ENCODE peak calls at places on chromosomes 5 and 9, in five cellular contexts. One of them, this sample, is unnamed.

GRCh38 chr9:128065907-128066712 is 1.0 kb downstream of the NAIF1 start:
- DNase-seq in thyroid gland: no peak
- DNase-seq in pancreas: peak
- DNase-seq in endothelial cell of umbilical vein: no peak
- DNase-seq in colonic mucosa: no peak
- DNase-seq in this sample: peak

GRCh38 chr9:3507395-3508077 is 18.3 kb downstream of the RFX3 start:
- DNase-seq in thyroid gland: no peak
- DNase-seq in pancreas: no peak
- DNase-seq in endothelial cell of umbilical vein: no peak
- DNase-seq in colonic mucosa: no peak
- DNase-seq in this sample: no peak

GRCh38 chr5:56075361-56075760 is 80.6 kb upstream of the IL6ST start:
- DNase-seq in thyroid gland: peak
- DNase-seq in pancreas: no peak
- DNase-seq in endothelial cell of umbilical vein: peak
- DNase-seq in colonic mucosa: no peak
- DNase-seq in this sample: peak

GRCh38 chr9:104269996-104270963 is 176.2 kb downstream of the SMC2 start:
- DNase-seq in thyroid gland: no peak
- DNase-seq in pancreas: no peak
- DNase-seq in endothelial cell of umbilical vein: no peak
- DNase-seq in colonic mucosa: no peak
- DNase-seq in this sample: no peak

GRCh38 chr9:130448035-130448624 is 3.4 kb downstream of the ASS1 start:
- DNase-seq in thyroid gland: no peak
- DNase-seq in pancreas: peak
- DNase-seq in endothelial cell of umbilical vein: no peak
- DNase-seq in colonic mucosa: no peak
- DNase-seq in this sample: no peak

GRCh38 chr9:132791699-132792240 is 86.3 kb downstream of the AK8 start:
- DNase-seq in thyroid gland: no peak
- DNase-seq in pancreas: no peak
- DNase-seq in endothelial cell of umbilical vein: no peak
- DNase-seq in colonic mucosa: no peak
- DNase-seq in this sample: no peak

GRCh38 chr5:79795764-79796398 is 106.2 kb downstream of the CMYA5 start:
- DNase-seq in thyroid gland: peak
- DNase-seq in pancreas: peak
- DNase-seq in endothelial cell of umbilical vein: no peak
- DNase-seq in colonic mucosa: no peak
- DNase-seq in this sample: peak

GRCh38 chr9:18604971-18605370 is 131.0 kb downstream of the ADAMTSL1 start:
- DNase-seq in thyroid gland: no peak
- DNase-seq in pancreas: no peak
- DNase-seq in endothelial cell of umbilical vein: no peak
- DNase-seq in colonic mucosa: no peak
- DNase-seq in this sample: no peak

GRCh38 chr9:99720455-99721050 is 101.1 kb upstream of the NR4A3 start:
- DNase-seq in thyroid gland: peak
- DNase-seq in pancreas: no peak
- DNase-seq in endothelial cell of umbilical vein: no peak
- DNase-seq in colonic mucosa: no peak
- DNase-seq in this sample: no peak

GRCh38 chr5:113678924-113679575 is 165.6 kb downstream of the YTHDC2 start:
- DNase-seq in thyroid gland: peak
- DNase-seq in pancreas: no peak
- DNase-seq in endothelial cell of umbilical vein: peak
- DNase-seq in colonic mucosa: peak
- DNase-seq in this sample: no peak

GRCh38 chr9:34654317-34655083 is 2.5 kb downstream of the IL11RA start:
- DNase-seq in thyroid gland: peak
- DNase-seq in pancreas: peak
- DNase-seq in endothelial cell of umbilical vein: peak
- DNase-seq in colonic mucosa: peak
- DNase-seq in this sample: peak

GRCh38 chr5:124052201-124052600 is 540.2 kb downstream of the CSNK1G3 start:
- DNase-seq in thyroid gland: no peak
- DNase-seq in pancreas: no peak
- DNase-seq in endothelial cell of umbilical vein: no peak
- DNase-seq in colonic mucosa: no peak
- DNase-seq in this sample: no peak

GRCh38 chr5:113378960-113379541 is 55.7 kb downstream of the TSSK1B start:
- DNase-seq in thyroid gland: peak
- DNase-seq in pancreas: peak
- DNase-seq in endothelial cell of umbilical vein: peak
- DNase-seq in colonic mucosa: peak
- DNase-seq in this sample: peak

GRCh38 chr9:79196606-79197005 is 375.2 kb upstream of the TLE4 start:
- DNase-seq in thyroid gland: no peak
- DNase-seq in pancreas: no peak
- DNase-seq in endothelial cell of umbilical vein: no peak
- DNase-seq in colonic mucosa: no peak
- DNase-seq in this sample: no peak

GRCh38 chr9:127124091-127124490 is 1.7 kb upstream of the ANGPTL2 start:
- DNase-seq in thyroid gland: no peak
- DNase-seq in pancreas: no peak
- DNase-seq in endothelial cell of umbilical vein: no peak
- DNase-seq in colonic mucosa: no peak
- DNase-seq in this sample: no peak

GRCh38 chr5:137730331-137730730 is 5.6 kb downstream of the KLHL3 start:
- DNase-seq in thyroid gland: no peak
- DNase-seq in pancreas: no peak
- DNase-seq in endothelial cell of umbilical vein: no peak
- DNase-seq in colonic mucosa: no peak
- DNase-seq in this sample: no peak

GRCh38 chr5:149675467-149676201 is 54.5 kb upstream of the PPARGC1B start:
- DNase-seq in thyroid gland: no peak
- DNase-seq in pancreas: no peak
- DNase-seq in endothelial cell of umbilical vein: peak
- DNase-seq in colonic mucosa: peak
- DNase-seq in this sample: no peak

GRCh38 chr9:33988219-33988890 is 60.3 kb downstream of the UBAP2 start:
- DNase-seq in thyroid gland: no peak
- DNase-seq in pancreas: no peak
- DNase-seq in endothelial cell of umbilical vein: no peak
- DNase-seq in colonic mucosa: no peak
- DNase-seq in this sample: no peak

GRCh38 chr5:142118421-142118686 is 9.8 kb downstream of the NDFIP1 start:
- DNase-seq in thyroid gland: no peak
- DNase-seq in pancreas: no peak
- DNase-seq in endothelial cell of umbilical vein: no peak
- DNase-seq in colonic mucosa: no peak
- DNase-seq in this sample: no peak

GRCh38 chr5:158727771-158728311 is 371.9 kb downstream of the EBF1 start:
- DNase-seq in thyroid gland: peak
- DNase-seq in pancreas: no peak
- DNase-seq in endothelial cell of umbilical vein: peak
- DNase-seq in colonic mucosa: no peak
- DNase-seq in this sample: peak

GRCh38 chr9:106745876-106746275 is 117.1 kb upstream of the ZNF462 start:
- DNase-seq in thyroid gland: no peak
- DNase-seq in pancreas: no peak
- DNase-seq in endothelial cell of umbilical vein: no peak
- DNase-seq in colonic mucosa: no peak
- DNase-seq in this sample: no peak

GRCh38 chr9:126295516-126295915 is 31.1 kb upstream of the MVB12B start:
- DNase-seq in thyroid gland: no peak
- DNase-seq in pancreas: no peak
- DNase-seq in endothelial cell of umbilical vein: no peak
- DNase-seq in colonic mucosa: peak
- DNase-seq in this sample: no peak

GRCh38 chr5:40679998-40680681 is 425 bp downstream of the PTGER4 start:
- DNase-seq in thyroid gland: peak
- DNase-seq in pancreas: peak
- DNase-seq in endothelial cell of umbilical vein: no peak
- DNase-seq in colonic mucosa: peak
- DNase-seq in this sample: no peak

GRCh38 chr9:116469128-116469527 is 218.0 kb upstream of the TRIM32 start:
- DNase-seq in thyroid gland: no peak
- DNase-seq in pancreas: no peak
- DNase-seq in endothelial cell of umbilical vein: no peak
- DNase-seq in colonic mucosa: no peak
- DNase-seq in this sample: no peak

GRCh38 chr5:174323878-174324281 is 278.4 kb downstream of the NSG2 start:
- DNase-seq in thyroid gland: peak
- DNase-seq in pancreas: peak
- DNase-seq in endothelial cell of umbilical vein: no peak
- DNase-seq in colonic mucosa: no peak
- DNase-seq in this sample: no peak

GRCh38 chr9:93642961-93643360 is 66.6 kb downstream of the PHF2 start:
- DNase-seq in thyroid gland: no peak
- DNase-seq in pancreas: no peak
- DNase-seq in endothelial cell of umbilical vein: no peak
- DNase-seq in colonic mucosa: no peak
- DNase-seq in this sample: peak

GRCh38 chr5:96963267-96963666 is 27.4 kb downstream of the LNPEP start:
- DNase-seq in thyroid gland: peak
- DNase-seq in pancreas: no peak
- DNase-seq in endothelial cell of umbilical vein: peak
- DNase-seq in colonic mucosa: peak
- DNase-seq in this sample: no peak

GRCh38 chr5:106116682-106117081 is 1554.1 kb downstream of the EFNA5 start:
- DNase-seq in thyroid gland: no peak
- DNase-seq in pancreas: no peak
- DNase-seq in endothelial cell of umbilical vein: no peak
- DNase-seq in colonic mucosa: no peak
- DNase-seq in this sample: no peak

GRCh38 chr5:32163053-32163452 is 11.1 kb downstream of the GOLPH3 start:
- DNase-seq in thyroid gland: no peak
- DNase-seq in pancreas: no peak
- DNase-seq in endothelial cell of umbilical vein: no peak
- DNase-seq in colonic mucosa: no peak
- DNase-seq in this sample: no peak

GRCh38 chr9:107685901-107686300 is 196.3 kb upstream of the KLF4 start:
- DNase-seq in thyroid gland: no peak
- DNase-seq in pancreas: no peak
- DNase-seq in endothelial cell of umbilical vein: no peak
- DNase-seq in colonic mucosa: no peak
- DNase-seq in this sample: no peak

GRCh38 chr5:57082441-57083067 is 91.3 kb upstream of the GPBP1 start:
- DNase-seq in thyroid gland: no peak
- DNase-seq in pancreas: no peak
- DNase-seq in endothelial cell of umbilical vein: peak
- DNase-seq in colonic mucosa: no peak
- DNase-seq in this sample: no peak

GRCh38 chr9:68919666-68920065 is 94.2 kb downstream of the PRKACG start:
- DNase-seq in thyroid gland: no peak
- DNase-seq in pancreas: no peak
- DNase-seq in endothelial cell of umbilical vein: no peak
- DNase-seq in colonic mucosa: no peak
- DNase-seq in this sample: no peak

GRCh38 chr9:136389396-136389795 is 10.6 kb downstream of the SNAPC4 start:
- DNase-seq in thyroid gland: no peak
- DNase-seq in pancreas: no peak
- DNase-seq in endothelial cell of umbilical vein: no peak
- DNase-seq in colonic mucosa: no peak
- DNase-seq in this sample: no peak

GRCh38 chr5:72153551-72153950 is 46.3 kb downstream of the MAP1B start:
- DNase-seq in thyroid gland: no peak
- DNase-seq in pancreas: no peak
- DNase-seq in endothelial cell of umbilical vein: no peak
- DNase-seq in colonic mucosa: no peak
- DNase-seq in this sample: no peak

GRCh38 chr5:72151646-72152045 is 44.4 kb downstream of the MAP1B start:
- DNase-seq in thyroid gland: no peak
- DNase-seq in pancreas: no peak
- DNase-seq in endothelial cell of umbilical vein: no peak
- DNase-seq in colonic mucosa: no peak
- DNase-seq in this sample: no peak

GRCh38 chr5:72151169-72151568 is 43.9 kb downstream of the MAP1B start:
- DNase-seq in thyroid gland: no peak
- DNase-seq in pancreas: no peak
- DNase-seq in endothelial cell of umbilical vein: no peak
- DNase-seq in colonic mucosa: no peak
- DNase-seq in this sample: no peak

GRCh38 chr5:72154076-72154756 is 46.9 kb downstream of the MAP1B start:
- DNase-seq in thyroid gland: peak
- DNase-seq in pancreas: no peak
- DNase-seq in endothelial cell of umbilical vein: peak
- DNase-seq in colonic mucosa: no peak
- DNase-seq in this sample: no peak

GRCh38 chr5:72152506-72152905 is 45.2 kb downstream of the MAP1B start:
- DNase-seq in thyroid gland: no peak
- DNase-seq in pancreas: no peak
- DNase-seq in endothelial cell of umbilical vein: no peak
- DNase-seq in colonic mucosa: no peak
- DNase-seq in this sample: no peak
- H3K27ac ChIP-seq in thyroid gland: peak
- H3K27ac ChIP-seq in pancreas: no peak
- H3K27ac ChIP-seq in endothelial cell of umbilical vein: no peak
- H3K27ac ChIP-seq in colonic mucosa: no peak
- H3K27ac ChIP-seq in this sample: no peak

GRCh38 chr5:38557792-38558191 is 1.3 kb upstream of the LIFR start:
- DNase-seq in thyroid gland: no peak
- DNase-seq in pancreas: no peak
- DNase-seq in endothelial cell of umbilical vein: no peak
- DNase-seq in colonic mucosa: no peak
- DNase-seq in this sample: no peak
- H3K27ac ChIP-seq in thyroid gland: peak
- H3K27ac ChIP-seq in pancreas: peak
- H3K27ac ChIP-seq in endothelial cell of umbilical vein: no peak
- H3K27ac ChIP-seq in colonic mucosa: no peak
- H3K27ac ChIP-seq in this sample: peak

DNA sequence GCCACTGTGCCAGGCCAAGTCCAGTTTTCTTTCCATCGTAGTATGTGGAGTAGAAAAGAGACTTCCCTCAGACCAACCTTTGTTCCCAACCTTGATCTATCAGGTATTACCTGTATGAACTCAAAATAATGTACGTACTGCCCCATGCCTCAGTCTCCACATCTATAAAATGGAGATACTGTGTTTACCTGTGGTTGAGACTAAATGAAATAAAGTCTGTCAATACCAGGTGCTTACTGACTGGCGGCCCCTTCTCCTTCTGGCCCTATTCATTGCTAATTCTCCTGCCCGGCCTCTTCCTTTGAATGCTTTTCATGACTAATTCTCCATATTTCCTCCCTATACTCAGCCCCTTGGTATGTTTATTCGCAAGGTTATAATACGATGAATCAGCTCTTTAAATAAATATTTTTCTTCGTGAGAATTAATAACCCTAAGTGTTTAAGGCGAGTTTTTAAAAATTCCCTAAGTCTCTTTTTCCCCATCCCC is 89.6 kb upstream of the BASP1 start:
- DNase-seq in thyroid gland: no peak
- DNase-seq in pancreas: no peak
- DNase-seq in endothelial cell of umbilical vein: peak
- DNase-seq in colonic mucosa: no peak
- DNase-seq in this sample: no peak
- H3K27ac ChIP-seq in thyroid gland: no peak
- H3K27ac ChIP-seq in pancreas: no peak
- H3K27ac ChIP-seq in endothelial cell of umbilical vein: peak
- H3K27ac ChIP-seq in colonic mucosa: no peak
- H3K27ac ChIP-seq in this sample: no peak

GRCh38 chr5:172443441-172444109 is 10.8 kb downstream of the SH3PXD2B start:
- DNase-seq in thyroid gland: peak
- DNase-seq in pancreas: peak
- DNase-seq in endothelial cell of umbilical vein: peak
- DNase-seq in colonic mucosa: peak
- DNase-seq in this sample: peak
- H3K27ac ChIP-seq in thyroid gland: peak
- H3K27ac ChIP-seq in pancreas: no peak
- H3K27ac ChIP-seq in endothelial cell of umbilical vein: peak
- H3K27ac ChIP-seq in colonic mucosa: peak
- H3K27ac ChIP-seq in this sample: peak